ENCODE peak calls at places on chromosome 13, in six cellular contexts. Z is K562, Y is GM12878, U is HepG2, G is upper lobe of left lung, R is A549. M is an unnamed sample. For H3K4me1, the result is how much of the 10 kb centered on the place peaks cover.

GRCh38 chr13:110680852-110681251 is 25.1 kb downstream of the CARS2 start:
- ATAC-seq in Z (peak), Y (no peak), U (peak), G (no peak), R (peak), M (no peak)

GRCh38 chr13:109843695-109844094 is 57.3 kb upstream of the IRS2 start:
- ATAC-seq in Z (no peak), Y (no peak), U (no peak), G (no peak), R (no peak), M (no peak)

GRCh38 chr13:95833713-95834112 is 156.8 kb downstream of the DNAJC3 start:
- ATAC-seq in Z (no peak), Y (no peak), U (no peak), G (no peak), R (no peak), M (no peak)

GRCh38 chr13:46166221-46166584 is 15.8 kb downstream of the LCP1 start:
- ATAC-seq in Z (no peak), Y (peak), U (no peak), G (no peak), R (no peak), M (no peak)

GRCh38 chr13:50449465-50449864 is 394.0 kb downstream of the DLEU7 start:
- ATAC-seq in Z (no peak), Y (no peak), U (no peak), G (no peak), R (no peak), M (no peak)

GRCh38 chr13:45838171-45838745 is 13.3 kb downstream of the SIAH3 start:
- ATAC-seq in Z (no peak), Y (no peak), U (no peak), G (no peak), R (no peak), M (no peak)

GRCh38 chr13:97114696-97115095 is 107.4 kb upstream of the MBNL2 start:
- ATAC-seq in Z (no peak), Y (no peak), U (no peak), G (no peak), R (no peak), M (no peak)

GRCh38 chr13:54593504-54593903 is 1564.9 kb downstream of the OLFM4 start:
- ATAC-seq in Z (no peak), Y (no peak), U (no peak), G (no peak), R (no peak), M (no peak)

GRCh38 chr13:109974354-109974753 is 188.0 kb upstream of the IRS2 start:
- ATAC-seq in Z (no peak), Y (no peak), U (no peak), G (no peak), R (no peak), M (no peak)

GRCh38 chr13:40477623-40478608 is 188.5 kb downstream of the FOXO1 start:
- ATAC-seq in Z (no peak), Y (no peak), U (peak), G (no peak), R (no peak), M (peak)

GRCh38 chr13:95552208-95552538 is 347 bp upstream of the CLDN10 start:
- ATAC-seq in Z (no peak), Y (no peak), U (no peak), G (no peak), R (peak), M (no peak)

GRCh38 chr13:109344552-109345157 is 441.7 kb downstream of the IRS2 start:
- ATAC-seq in Z (no peak), Y (no peak), U (peak), G (no peak), R (peak), M (no peak)

GRCh38 chr13:30186644-30187431 is 120.5 kb downstream of the KATNAL1 start:
- ATAC-seq in Z (no peak), Y (no peak), U (no peak), G (no peak), R (no peak), M (no peak)

GRCh38 chr13:112744306-112745021 is 54.6 kb downstream of the ATP11A start:
- ATAC-seq in Z (no peak), Y (no peak), U (no peak), G (peak), R (no peak), M (peak)

GRCh38 chr13:44759723-44760360 is 183.7 kb upstream of the TSC22D1 start:
- ATAC-seq in Z (no peak), Y (no peak), U (peak), G (peak), R (no peak), M (peak)

GRCh38 chr13:106096661-106097092 is 438.8 kb downstream of the EFNB2 start:
- ATAC-seq in Z (no peak), Y (no peak), U (no peak), G (no peak), R (no peak), M (no peak)

GRCh38 chr13:111198979-111199378 is 83.9 kb downstream of the ARHGEF7 start:
- ATAC-seq in Z (no peak), Y (no peak), U (no peak), G (no peak), R (no peak), M (no peak)

GRCh38 chr13:44448373-44448772 is 74.7 kb downstream of the SERP2 start:
- ATAC-seq in Z (no peak), Y (no peak), U (peak), G (no peak), R (no peak), M (no peak)

GRCh38 chr13:49554387-49554786 is 31.0 kb downstream of the RCBTB1 start:
- ATAC-seq in Z (no peak), Y (no peak), U (no peak), G (no peak), R (no peak), M (no peak)

GRCh38 chr13:23778879-23779278 is 110.3 kb downstream of the MIPEP start:
- ATAC-seq in Z (no peak), Y (no peak), U (peak), G (peak), R (no peak), M (peak)

GRCh38 chr13:108044929-108045328 is 170.4 kb downstream of the LIG4 start:
- ATAC-seq in Z (no peak), Y (no peak), U (no peak), G (no peak), R (no peak), M (no peak)
- TF ChIP-seq EP300 in Z (no peak), Y (no peak), U (no peak), G (no peak), R (no peak), M (no peak)

GRCh38 chr13:99220199-99220931 is 19.7 kb downstream of the UBAC2 start:
- ATAC-seq in Z (peak), Y (no peak), U (no peak), G (no peak), R (no peak), M (no peak)
- H3K4me1 ChIP-seq in Z (under half), Y (under half), U (under half), G (under half), R (under half), M (under half)

GRCh38 chr13:27258637-27259377 is 7.4 kb downstream of the RPL21 start:
- ATAC-seq in Z (peak), Y (peak), U (peak), G (no peak), R (no peak), M (no peak)

GRCh38 chr13:27259831-27260230 is 8.5 kb downstream of the RPL21 start:
- ATAC-seq in Z (peak), Y (peak), U (peak), G (no peak), R (peak), M (no peak)

GRCh38 chr13:27261376-27261775 is 9.3 kb upstream of the RASL11A start:
- ATAC-seq in Z (no peak), Y (no peak), U (no peak), G (peak), R (no peak), M (no peak)

GRCh38 chr13:27257233-27257568 is 5.8 kb downstream of the RPL21 start:
- ATAC-seq in Z (peak), Y (no peak), U (no peak), G (no peak), R (no peak), M (no peak)

GRCh38 chr13:27257648-27258253 is 6.4 kb downstream of the RPL21 start:
- ATAC-seq in Z (peak), Y (no peak), U (no peak), G (no peak), R (no peak), M (no peak)
- TF ChIP-seq POLR2A in Z (peak), Y (peak), U (peak), G (no peak), R (no peak), M (no peak)

GRCh38 chr13:92510416-92510815 is 716.2 kb upstream of the GPC6 start:
- ATAC-seq in Z (no peak), Y (no peak), U (no peak), G (no peak), R (no peak), M (no peak)
- TF ChIP-seq EP300 in Z (no peak), Y (no peak), U (no peak), G (no peak), R (no peak), M (no peak)

DNA sequence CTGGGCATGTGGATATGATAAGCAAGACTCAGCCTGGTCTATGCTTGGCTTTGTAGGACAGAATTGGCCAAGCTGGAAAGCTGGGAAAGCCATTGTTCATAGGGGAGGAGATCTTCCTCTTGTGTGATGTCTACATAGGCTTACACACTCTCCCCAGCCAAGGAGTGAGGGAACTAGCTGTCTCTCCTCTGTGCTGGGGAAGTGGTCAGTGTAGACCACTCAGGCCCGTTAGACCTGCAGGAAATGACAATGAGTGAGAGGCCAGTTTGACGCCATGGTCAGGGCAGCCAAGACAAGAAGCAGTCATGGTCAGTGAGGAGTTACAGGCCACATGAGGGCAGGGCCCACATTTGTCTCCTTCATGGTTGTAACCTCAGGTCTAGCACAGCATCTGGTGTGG is 159.1 kb upstream of the KL start:
- ATAC-seq in Z (no peak), Y (no peak), U (no peak), G (no peak), R (no peak), M (no peak)
- H3K4me1 ChIP-seq in Z (under half), Y (under half), U (under half), G (under half), R (under half), M (under half)

GRCh38 chr13:20219585-20219984 is 12.5 kb downstream of the GJB6 start:
- ATAC-seq in Z (no peak), Y (peak), U (no peak), G (no peak), R (no peak), M (no peak)
- TF ChIP-seq POLR2A in Z (no peak), Y (no peak), U (no peak), G (no peak), R (no peak), M (no peak)

GRCh38 chr13:47859129-47859528 is 141.9 kb downstream of the SUCLA2 start:
- ATAC-seq in Z (no peak), Y (no peak), U (no peak), G (no peak), R (no peak), M (no peak)

GRCh38 chr13:47858042-47858677 is 142.9 kb downstream of the SUCLA2 start:
- ATAC-seq in Z (no peak), Y (no peak), U (peak), G (no peak), R (no peak), M (no peak)

GRCh38 chr13:47858678-47859050 is 142.4 kb downstream of the SUCLA2 start:
- ATAC-seq in Z (no peak), Y (no peak), U (peak), G (no peak), R (no peak), M (no peak)

DNA sequence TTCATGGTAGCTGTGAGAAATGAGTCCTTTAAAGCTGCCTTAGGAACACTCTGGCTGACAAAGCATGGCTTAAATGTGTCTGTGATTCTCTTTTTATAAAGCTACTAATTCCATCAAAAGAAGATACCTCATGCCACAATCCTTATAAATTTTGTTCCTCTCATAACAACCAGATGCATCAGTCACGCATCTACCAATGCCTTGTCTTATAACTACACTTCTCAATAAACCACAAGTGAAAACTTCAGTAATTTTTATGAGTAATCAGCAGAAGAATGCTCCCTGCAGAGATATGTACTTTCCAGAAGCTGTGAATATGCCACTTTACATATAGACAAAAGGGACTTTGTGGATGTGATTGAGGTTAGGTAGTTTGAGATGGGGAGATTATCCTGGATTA is 147.8 kb downstream of the SUCLA2 start:
- ATAC-seq in Z (no peak), Y (no peak), U (no peak), G (no peak), R (no peak), M (no peak)
- TF ChIP-seq EP300 in Z (no peak), Y (no peak), U (no peak), G (no peak), R (no peak), M (no peak)

GRCh38 chr13:39419068-39419467 is 183.9 kb downstream of the LHFPL6 start:
- ATAC-seq in Z (no peak), Y (no peak), U (no peak), G (no peak), R (no peak), M (peak)
- H3K4me1 ChIP-seq in Z (under half), Y (under half), U (under half), G (under half), R (under half), M (half or more)

DNA sequence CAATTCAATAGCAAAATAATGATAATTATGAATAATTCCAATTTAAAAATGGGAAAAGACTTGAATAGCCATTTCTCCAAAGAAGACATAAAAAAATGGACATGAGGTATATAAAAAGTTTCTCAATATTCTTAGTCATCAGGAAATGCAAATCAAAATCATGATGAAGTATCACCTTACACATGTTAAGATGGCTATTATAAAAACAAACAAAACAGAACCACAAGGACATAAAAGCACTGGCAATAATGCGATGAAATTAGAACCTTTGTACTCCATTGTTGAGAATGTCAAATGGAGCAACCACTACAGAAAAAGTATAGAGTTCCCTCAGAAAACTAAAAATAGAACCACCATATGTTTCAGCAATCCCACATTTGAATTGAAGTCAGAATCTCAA is 1186.1 kb downstream of the SLITRK5 start:
- ATAC-seq in Z (no peak), Y (no peak), U (no peak), G (no peak), R (no peak), M (no peak)
- TF ChIP-seq POLR2A in Z (no peak), Y (no peak), U (no peak), G (no peak), R (no peak), M (no peak)

DNA sequence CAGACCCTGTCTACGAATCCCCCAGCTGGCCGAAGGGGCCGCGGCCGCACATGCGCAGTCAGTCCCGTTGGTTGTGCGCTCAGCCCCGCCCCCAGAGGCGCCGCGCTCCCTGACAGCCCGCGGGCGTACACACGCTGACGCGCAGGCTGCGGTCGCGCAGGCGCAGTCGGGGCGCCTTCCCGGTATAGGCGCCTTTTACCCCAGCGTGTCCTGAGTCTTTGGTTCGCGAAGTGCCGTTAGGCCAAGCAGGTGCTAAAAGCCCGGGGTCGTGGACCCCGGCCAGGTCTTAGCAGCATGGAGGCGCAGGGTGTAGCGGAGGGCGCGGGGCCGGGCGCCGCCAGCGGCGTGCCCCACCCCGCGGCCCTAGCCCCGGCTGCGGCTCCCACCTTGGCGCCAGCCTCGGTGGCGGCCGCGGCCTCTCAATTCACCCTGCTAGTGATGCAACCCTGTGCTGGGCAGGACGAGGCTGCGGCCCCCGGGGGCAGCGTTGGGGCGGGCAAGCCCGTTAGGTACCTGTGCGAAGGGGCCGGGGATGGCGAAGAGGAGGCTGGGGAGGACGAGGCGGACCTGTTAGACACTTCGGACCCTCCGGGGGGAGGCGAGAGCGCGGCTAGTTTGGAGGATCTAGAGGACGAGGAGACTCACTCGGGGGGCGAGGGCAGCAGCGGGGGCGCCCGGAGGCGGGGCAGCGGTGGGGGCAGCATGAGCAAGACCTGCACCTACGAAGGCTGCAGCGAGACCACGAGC is at the start of gene RFXAP:
- ATAC-seq in Z (peak), Y (peak), U (peak), G (peak), R (peak), M (peak)
- TF ChIP-seq EP300 in Z (no peak), Y (no peak), U (no peak), G (no peak), R (no peak), M (no peak)

M was measured in gastroesophageal sphincter.